ENCODE peak calls at places on chromosomes 16 and 17, in six cellular contexts. J is stomach, Q is substantia nigra, M is fibroblast of mammary gland, E is IMR-90, G is NCI-H460. V is an unnamed sample.

GRCh38 chr16:1659071-1659470 is 19.0 kb upstream of the JPT2 start:
- DNase-seq in Q (no peak), M (no peak), E (no peak), J (no peak), G (no peak), V (no peak)

GRCh38 chr17:58344791-58345157 is 7.2 kb downstream of the SUPT4H1 start:
- DNase-seq in G (no peak), M (no peak), J (no peak), E (no peak), Q (no peak), V (no peak)

GRCh38 chr16:31877876-31878642 is 4.5 kb downstream of the ZNF267 start:
- DNase-seq in E (no peak), M (no peak), Q (no peak), G (no peak), J (no peak), V (no peak)

GRCh38 chr17:12227547-12227946 is 206.9 kb downstream of the MAP2K4 start:
- DNase-seq in Q (no peak), M (no peak), J (no peak), G (no peak), E (no peak), V (no peak)

GRCh38 chr16:25834101-25834500 is 142.3 kb downstream of the HS3ST4 start:
- DNase-seq in E (no peak), G (peak), M (no peak), Q (no peak), J (no peak), V (no peak)

GRCh38 chr17:79179334-79179733 is 104.7 kb downstream of the ENGASE start:
- DNase-seq in M (no peak), G (no peak), J (no peak), E (no peak), Q (no peak), V (no peak)

GRCh38 chr16:11233727-11234376 is 22.2 kb downstream of the SOCS1 start:
- DNase-seq in G (no peak), M (no peak), E (no peak), Q (no peak), J (no peak), V (no peak)

GRCh38 chr16:19410435-19411153 is 7.1 kb upstream of the TMC5 start:
- DNase-seq in Q (no peak), G (peak), E (no peak), J (peak), M (no peak), V (no peak)

GRCh38 chr17:55159251-55159650 is 105.5 kb upstream of the HLF start:
- DNase-seq in J (no peak), Q (no peak), G (no peak), E (peak), M (peak), V (no peak)

GRCh38 chr16:59210955-59211541 is 476.9 kb upstream of the GOT2 start:
- DNase-seq in J (no peak), G (peak), E (peak), Q (no peak), M (peak), V (peak)

GRCh38 chr17:81927145-81927652 is 336 bp downstream of the MAFG start:
- DNase-seq in G (no peak), M (no peak), E (no peak), Q (no peak), J (no peak), V (no peak)

GRCh38 chr17:43772877-43773648 is 5.7 kb downstream of the DUSP3 start:
- DNase-seq in E (no peak), M (no peak), G (no peak), Q (peak), J (no peak), V (peak)

GRCh38 chr16:57045694-57046381 is 46.5 kb upstream of the CPNE2 start:
- DNase-seq in M (peak), J (peak), E (peak), Q (peak), G (peak), V (peak)

GRCh38 chr16:27743963-27744362 is 194.0 kb downstream of the KATNIP start:
- DNase-seq in M (no peak), E (no peak), G (no peak), J (no peak), Q (no peak), V (no peak)

GRCh38 chr17:44900894-44901293 is 1.6 kb upstream of the EFTUD2 start:
- DNase-seq in E (peak), M (peak), J (no peak), Q (no peak), G (no peak), V (no peak)

GRCh38 chr17:58997756-58998553 is 108.7 kb downstream of the TRIM37 start:
- DNase-seq in Q (no peak), J (no peak), G (no peak), M (no peak), E (peak), V (no peak)

GRCh38 chr17:82863941-82864720 is 24.3 kb upstream of the ZNF750 start:
- DNase-seq in E (peak), G (no peak), Q (no peak), M (peak), J (peak), V (no peak)

GRCh38 chr17:42529054-42529453 is 7.0 kb upstream of the NAGLU start:
- DNase-seq in G (no peak), E (no peak), Q (no peak), M (no peak), J (no peak), V (no peak)

GRCh38 chr16:17211797-17212196 is 259.0 kb downstream of the XYLT1 start:
- DNase-seq in G (no peak), E (no peak), J (no peak), Q (no peak), M (peak), V (no peak)

GRCh38 chr17:59837362-59838195 is 55.2 kb downstream of the TUBD1 start:
- DNase-seq in Q (no peak), M (peak), J (peak), G (peak), E (peak), V (peak)

GRCh38 chr16:55660776-55661175 is 5.0 kb downstream of the SLC6A2 start:
- DNase-seq in Q (no peak), E (no peak), M (no peak), J (no peak), G (no peak), V (no peak)

GRCh38 chr17:79065105-79065670 is 9.4 kb upstream of the ENGASE start:
- DNase-seq in M (peak), Q (no peak), E (peak), G (peak), J (peak), V (peak)

GRCh38 chr17:82328141-82328993 is 5.2 kb downstream of the SECTM1 start:
- DNase-seq in Q (no peak), J (peak), M (no peak), G (no peak), E (no peak), V (no peak)

GRCh38 chr16:14029658-14030057 is 41.5 kb upstream of the MRTFB start:
- DNase-seq in J (no peak), Q (no peak), E (no peak), G (no peak), M (no peak), V (no peak)

GRCh38 chr17:30396612-30397011 is 17.9 kb downstream of the CPD start:
- DNase-seq in M (no peak), Q (no peak), J (no peak), E (no peak), G (no peak), V (no peak)

GRCh38 chr16:4404967-4405696 is 11.3 kb downstream of the CORO7 start:
- DNase-seq in G (no peak), E (no peak), M (no peak), J (no peak), Q (no peak), V (no peak)

GRCh38 chr17:19311016-19311415 is 51.5 kb downstream of the B9D1 start:
- DNase-seq in J (no peak), M (no peak), E (no peak), Q (no peak), G (no peak), V (peak)

GRCh38 chr17:53655591-53655990 is 167.1 kb upstream of the KIF2B start:
- DNase-seq in J (no peak), Q (no peak), M (no peak), G (no peak), E (peak), V (no peak)

GRCh38 chr17:70022175-70022574 is 52.9 kb upstream of the KCNJ16 start:
- DNase-seq in G (no peak), J (no peak), E (peak), M (no peak), Q (no peak), V (no peak)